ENCODE peak calls at places on chromosomes 12 and 14, in ten cellular contexts. One of them, this sample, is unnamed.

GRCh38 chr14:102415671-102416070 is 52.9 kb downstream of the TECPR2 start:
- DNase-seq in Jurkat, Clone E6-1: no peak
- DNase-seq in tibial nerve: no peak
- DNase-seq in HL-60: no peak
- DNase-seq in cardiac fibroblast: no peak
- DNase-seq in upper lobe of right lung: no peak
- DNase-seq in lung: no peak
- DNase-seq in lower lobe of right lung: no peak
- DNase-seq in lower leg skin: no peak
- DNase-seq in Caco-2: no peak
- DNase-seq in this sample: no peak

GRCh38 chr14:74299061-74299545 is 3.6 kb downstream of the ABCD4 start:
- DNase-seq in lower lobe of right lung: no peak
- DNase-seq in upper lobe of right lung: no peak
- DNase-seq in lower leg skin: peak
- DNase-seq in Jurkat, Clone E6-1: no peak
- DNase-seq in cardiac fibroblast: peak
- DNase-seq in Caco-2: no peak
- DNase-seq in lung: no peak
- DNase-seq in tibial nerve: no peak
- DNase-seq in HL-60: no peak
- DNase-seq in this sample: no peak

GRCh38 chr14:89576132-89576923 is 159.3 kb upstream of the FOXN3 start:
- DNase-seq in tibial nerve: no peak
- DNase-seq in lung: no peak
- DNase-seq in upper lobe of right lung: no peak
- DNase-seq in HL-60: no peak
- DNase-seq in Caco-2: no peak
- DNase-seq in Jurkat, Clone E6-1: no peak
- DNase-seq in lower lobe of right lung: no peak
- DNase-seq in cardiac fibroblast: no peak
- DNase-seq in lower leg skin: no peak
- DNase-seq in this sample: no peak

GRCh38 chr14:65414961-65415589 is 2.5 kb downstream of the FUT8 start:
- DNase-seq in lower lobe of right lung: no peak
- DNase-seq in tibial nerve: peak
- DNase-seq in lung: no peak
- DNase-seq in Caco-2: no peak
- DNase-seq in Jurkat, Clone E6-1: no peak
- DNase-seq in HL-60: no peak
- DNase-seq in upper lobe of right lung: no peak
- DNase-seq in lower leg skin: no peak
- DNase-seq in cardiac fibroblast: peak
- DNase-seq in this sample: no peak

GRCh38 chr12:99709116-99709515 is 61.6 kb downstream of the GARIN6 start:
- DNase-seq in Caco-2: no peak
- DNase-seq in HL-60: no peak
- DNase-seq in tibial nerve: no peak
- DNase-seq in cardiac fibroblast: no peak
- DNase-seq in lower lobe of right lung: no peak
- DNase-seq in upper lobe of right lung: no peak
- DNase-seq in lower leg skin: no peak
- DNase-seq in Jurkat, Clone E6-1: no peak
- DNase-seq in lung: no peak
- DNase-seq in this sample: no peak

GRCh38 chr12:113474635-113475436 is 3.2 kb upstream of the LHX5 start:
- DNase-seq in HL-60: no peak
- DNase-seq in Jurkat, Clone E6-1: no peak
- DNase-seq in lower lobe of right lung: no peak
- DNase-seq in upper lobe of right lung: no peak
- DNase-seq in lung: no peak
- DNase-seq in Caco-2: no peak
- DNase-seq in tibial nerve: no peak
- DNase-seq in lower leg skin: no peak
- DNase-seq in cardiac fibroblast: no peak
- DNase-seq in this sample: no peak

GRCh38 chr14:58733451-58734208 is 95.9 kb downstream of the DACT1 start:
- DNase-seq in HL-60: no peak
- DNase-seq in tibial nerve: no peak
- DNase-seq in lung: no peak
- DNase-seq in Jurkat, Clone E6-1: no peak
- DNase-seq in lower lobe of right lung: no peak
- DNase-seq in lower leg skin: no peak
- DNase-seq in upper lobe of right lung: no peak
- DNase-seq in cardiac fibroblast: no peak
- DNase-seq in Caco-2: no peak
- DNase-seq in this sample: no peak

GRCh38 chr14:60653709-60654161 is 4.5 kb upstream of the SIX1 start:
- DNase-seq in HL-60: no peak
- DNase-seq in upper lobe of right lung: no peak
- DNase-seq in lower leg skin: no peak
- DNase-seq in Jurkat, Clone E6-1: no peak
- DNase-seq in lower lobe of right lung: no peak
- DNase-seq in cardiac fibroblast: no peak
- DNase-seq in tibial nerve: no peak
- DNase-seq in Caco-2: no peak
- DNase-seq in lung: no peak
- DNase-seq in this sample: no peak

GRCh38 chr12:20527396-20528154 is 159.2 kb downstream of the PDE3A start:
- DNase-seq in Jurkat, Clone E6-1: no peak
- DNase-seq in HL-60: no peak
- DNase-seq in Caco-2: no peak
- DNase-seq in lower leg skin: no peak
- DNase-seq in lung: no peak
- DNase-seq in tibial nerve: no peak
- DNase-seq in lower lobe of right lung: no peak
- DNase-seq in upper lobe of right lung: no peak
- DNase-seq in cardiac fibroblast: peak
- DNase-seq in this sample: peak
- H3K4me3 ChIP-seq in Jurkat, Clone E6-1: no peak
- H3K4me3 ChIP-seq in HL-60: no peak
- H3K4me3 ChIP-seq in Caco-2: no peak
- H3K4me3 ChIP-seq in lower leg skin: no peak
- H3K4me3 ChIP-seq in lung: no peak
- H3K4me3 ChIP-seq in tibial nerve: no peak
- H3K4me3 ChIP-seq in lower lobe of right lung: no peak
- H3K4me3 ChIP-seq in upper lobe of right lung: no peak
- H3K4me3 ChIP-seq in cardiac fibroblast: no peak
- H3K4me3 ChIP-seq in this sample: no peak

GRCh38 chr12:53743277-53744129 is 8.3 kb downstream of the CISTR start:
- DNase-seq in lower lobe of right lung: no peak
- DNase-seq in Caco-2: peak
- DNase-seq in cardiac fibroblast: peak
- DNase-seq in upper lobe of right lung: peak
- DNase-seq in Jurkat, Clone E6-1: peak
- DNase-seq in lower leg skin: no peak
- DNase-seq in tibial nerve: no peak
- DNase-seq in HL-60: peak
- DNase-seq in lung: peak
- DNase-seq in this sample: no peak

GRCh38 chr12:53744730-53745129 is 7.0 kb downstream of the CISTR start:
- DNase-seq in lower leg skin: no peak
- DNase-seq in lower lobe of right lung: no peak
- DNase-seq in HL-60: no peak
- DNase-seq in upper lobe of right lung: no peak
- DNase-seq in cardiac fibroblast: no peak
- DNase-seq in lung: no peak
- DNase-seq in Caco-2: no peak
- DNase-seq in tibial nerve: no peak
- DNase-seq in Jurkat, Clone E6-1: no peak
- DNase-seq in this sample: no peak

GRCh38 chr12:53748072-53748840 is 3.5 kb downstream of the CISTR start:
- DNase-seq in lower lobe of right lung: no peak
- DNase-seq in lung: no peak
- DNase-seq in upper lobe of right lung: no peak
- DNase-seq in tibial nerve: no peak
- DNase-seq in Caco-2: no peak
- DNase-seq in lower leg skin: no peak
- DNase-seq in HL-60: no peak
- DNase-seq in cardiac fibroblast: no peak
- DNase-seq in Jurkat, Clone E6-1: no peak
- DNase-seq in this sample: no peak

GRCh38 chr12:53744130-53744441 is 7.7 kb downstream of the CISTR start:
- DNase-seq in lower leg skin: no peak
- DNase-seq in upper lobe of right lung: no peak
- DNase-seq in lower lobe of right lung: no peak
- DNase-seq in Caco-2: no peak
- DNase-seq in cardiac fibroblast: no peak
- DNase-seq in lung: no peak
- DNase-seq in tibial nerve: no peak
- DNase-seq in HL-60: no peak
- DNase-seq in Jurkat, Clone E6-1: no peak
- DNase-seq in this sample: no peak

DNA sequence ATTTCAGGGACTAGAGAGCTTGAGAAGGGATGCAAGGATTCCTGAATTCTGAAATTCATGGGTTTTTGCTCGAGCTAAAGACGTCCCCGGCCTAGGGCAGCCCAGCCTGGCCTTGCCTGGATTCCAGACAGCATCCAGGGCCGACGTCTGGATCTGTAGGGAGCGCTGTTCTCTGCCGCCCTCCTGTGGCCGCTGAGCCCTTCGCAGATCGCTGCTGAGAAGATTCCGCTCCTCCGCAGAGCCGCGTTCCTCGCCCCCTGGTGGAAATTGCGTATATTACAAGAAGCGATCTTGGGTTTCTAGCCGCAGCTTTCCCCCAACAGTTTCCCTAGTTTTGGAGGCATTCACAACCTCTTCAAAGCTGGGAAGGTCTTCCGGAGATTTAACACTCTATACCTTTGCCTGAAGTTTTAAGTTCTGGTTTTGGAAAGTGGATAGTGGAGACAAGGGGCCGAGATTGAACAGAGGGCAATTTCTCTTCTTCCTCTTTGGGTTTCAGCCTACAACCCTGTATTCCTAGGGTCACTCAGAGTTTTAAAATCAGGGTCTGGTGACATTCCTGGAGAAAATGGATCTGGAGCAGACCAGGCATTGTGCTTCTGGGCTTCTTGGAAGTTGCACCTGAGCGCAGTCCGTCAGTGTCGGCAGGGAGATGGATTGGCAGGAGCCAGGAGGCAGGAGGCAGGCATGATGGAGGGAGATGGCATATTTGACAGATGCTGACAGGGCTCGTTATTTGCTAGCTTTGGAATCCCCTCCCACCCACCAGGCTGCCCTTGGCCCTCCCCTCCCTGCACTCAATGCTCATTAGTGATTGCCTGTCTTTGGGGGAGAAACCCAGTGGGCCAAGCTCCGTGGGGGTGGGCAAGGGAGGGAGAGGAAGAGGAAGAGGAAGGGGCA is 4.9 kb downstream of the CISTR start:
- DNase-seq in lower lobe of right lung: peak
- DNase-seq in cardiac fibroblast: peak
- DNase-seq in Caco-2: peak
- DNase-seq in upper lobe of right lung: peak
- DNase-seq in HL-60: peak
- DNase-seq in Jurkat, Clone E6-1: peak
- DNase-seq in lower leg skin: peak
- DNase-seq in tibial nerve: peak
- DNase-seq in lung: peak
- DNase-seq in this sample: peak
- H3K4me3 ChIP-seq in lower lobe of right lung: no peak
- H3K4me3 ChIP-seq in cardiac fibroblast: no peak
- H3K4me3 ChIP-seq in Caco-2: no peak
- H3K4me3 ChIP-seq in upper lobe of right lung: no peak
- H3K4me3 ChIP-seq in HL-60: no peak
- H3K4me3 ChIP-seq in Jurkat, Clone E6-1: no peak
- H3K4me3 ChIP-seq in lower leg skin: no peak
- H3K4me3 ChIP-seq in tibial nerve: no peak
- H3K4me3 ChIP-seq in lung: no peak
- H3K4me3 ChIP-seq in this sample: no peak

GRCh38 chr12:123520567-123521474 is 12.7 kb downstream of the RILPL1 start:
- DNase-seq in lower lobe of right lung: no peak
- DNase-seq in tibial nerve: no peak
- DNase-seq in lower leg skin: no peak
- DNase-seq in Jurkat, Clone E6-1: no peak
- DNase-seq in HL-60: no peak
- DNase-seq in cardiac fibroblast: no peak
- DNase-seq in lung: no peak
- DNase-seq in upper lobe of right lung: no peak
- DNase-seq in Caco-2: no peak
- DNase-seq in this sample: no peak

GRCh38 chr12:123516221-123516780 is 17.2 kb downstream of the RILPL1 start:
- DNase-seq in Caco-2: peak
- DNase-seq in upper lobe of right lung: no peak
- DNase-seq in Jurkat, Clone E6-1: no peak
- DNase-seq in lower lobe of right lung: no peak
- DNase-seq in HL-60: no peak
- DNase-seq in lung: no peak
- DNase-seq in lower leg skin: no peak
- DNase-seq in tibial nerve: no peak
- DNase-seq in cardiac fibroblast: no peak
- DNase-seq in this sample: no peak

GRCh38 chr12:123522164-123522563 is 11.4 kb downstream of the RILPL1 start:
- DNase-seq in lower leg skin: no peak
- DNase-seq in Caco-2: no peak
- DNase-seq in Jurkat, Clone E6-1: no peak
- DNase-seq in lung: no peak
- DNase-seq in HL-60: no peak
- DNase-seq in cardiac fibroblast: no peak
- DNase-seq in tibial nerve: no peak
- DNase-seq in lower lobe of right lung: no peak
- DNase-seq in upper lobe of right lung: no peak
- DNase-seq in this sample: no peak

GRCh38 chr12:123523518-123523917 is 10.0 kb downstream of the RILPL1 start:
- DNase-seq in upper lobe of right lung: no peak
- DNase-seq in lower lobe of right lung: no peak
- DNase-seq in lung: no peak
- DNase-seq in Caco-2: no peak
- DNase-seq in Jurkat, Clone E6-1: no peak
- DNase-seq in HL-60: no peak
- DNase-seq in cardiac fibroblast: no peak
- DNase-seq in lower leg skin: no peak
- DNase-seq in tibial nerve: no peak
- DNase-seq in this sample: no peak

DNA sequence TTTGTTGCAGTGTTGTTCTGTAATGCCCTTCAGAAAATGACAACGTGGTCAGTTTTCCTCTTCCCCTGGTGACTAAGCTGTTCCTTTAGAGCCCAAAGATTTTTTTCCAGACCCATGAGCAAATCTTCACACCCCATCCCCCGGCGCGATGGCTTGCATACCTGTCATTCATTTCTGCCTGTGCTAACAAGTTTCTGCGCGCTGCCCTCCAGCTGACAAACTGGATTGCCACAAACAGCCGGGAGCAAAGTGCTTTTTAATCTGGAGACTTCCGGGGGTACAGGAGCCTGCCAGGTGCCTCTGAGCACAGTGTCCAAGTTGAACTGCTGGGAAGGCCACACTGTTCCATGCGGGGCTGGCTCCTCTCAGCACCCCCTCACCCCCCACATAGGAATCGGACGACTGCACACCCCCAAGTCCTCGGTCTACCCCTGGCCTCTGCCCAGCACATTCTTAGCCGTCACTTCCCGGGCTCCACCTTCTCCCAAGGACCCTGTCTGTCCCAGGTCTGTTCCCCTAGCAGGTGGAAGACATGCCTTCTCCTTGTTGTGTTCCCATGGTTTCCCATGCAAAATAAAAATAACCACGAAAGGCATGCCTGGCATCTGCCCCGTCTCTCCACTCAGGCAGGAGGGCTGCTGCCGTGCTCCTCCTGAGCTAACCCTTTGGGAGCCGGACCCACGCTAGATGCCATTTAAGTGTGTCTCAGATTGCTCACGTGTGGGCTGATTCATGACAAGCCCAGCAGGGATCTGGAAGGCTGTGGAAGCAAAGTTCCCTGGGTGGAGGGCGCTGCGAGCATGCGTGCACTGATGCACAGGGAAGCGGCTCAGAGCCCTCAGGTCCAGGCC is 14.1 kb downstream of the RILPL1 start:
- DNase-seq in lung: peak
- DNase-seq in lower leg skin: peak
- DNase-seq in Caco-2: peak
- DNase-seq in Jurkat, Clone E6-1: no peak
- DNase-seq in upper lobe of right lung: peak
- DNase-seq in lower lobe of right lung: peak
- DNase-seq in HL-60: no peak
- DNase-seq in tibial nerve: no peak
- DNase-seq in cardiac fibroblast: peak
- DNase-seq in this sample: no peak
- H3K4me3 ChIP-seq in lung: no peak
- H3K4me3 ChIP-seq in lower leg skin: no peak
- H3K4me3 ChIP-seq in Caco-2: no peak
- H3K4me3 ChIP-seq in Jurkat, Clone E6-1: no peak
- H3K4me3 ChIP-seq in upper lobe of right lung: no peak
- H3K4me3 ChIP-seq in lower lobe of right lung: no peak
- H3K4me3 ChIP-seq in HL-60: no peak
- H3K4me3 ChIP-seq in tibial nerve: no peak
- H3K4me3 ChIP-seq in cardiac fibroblast: no peak
- H3K4me3 ChIP-seq in this sample: no peak

GRCh38 chr12:46386360-46386867 is 13.8 kb upstream of the SLC38A2 start:
- DNase-seq in cardiac fibroblast: peak
- DNase-seq in lung: no peak
- DNase-seq in lower lobe of right lung: no peak
- DNase-seq in upper lobe of right lung: no peak
- DNase-seq in lower leg skin: no peak
- DNase-seq in Jurkat, Clone E6-1: no peak
- DNase-seq in HL-60: no peak
- DNase-seq in tibial nerve: no peak
- DNase-seq in Caco-2: no peak
- DNase-seq in this sample: peak
- H3K4me3 ChIP-seq in cardiac fibroblast: no peak
- H3K4me3 ChIP-seq in lung: no peak
- H3K4me3 ChIP-seq in lower lobe of right lung: peak
- H3K4me3 ChIP-seq in upper lobe of right lung: peak
- H3K4me3 ChIP-seq in lower leg skin: no peak
- H3K4me3 ChIP-seq in Jurkat, Clone E6-1: no peak
- H3K4me3 ChIP-seq in HL-60: no peak
- H3K4me3 ChIP-seq in tibial nerve: no peak
- H3K4me3 ChIP-seq in Caco-2: no peak
- H3K4me3 ChIP-seq in this sample: no peak